ENCODE peak calls at places on chromosomes 11 and 22, in nine cellular contexts. I is mucosa of descending colon, S is lower lobe of right lung, U is AG10803, M is HepG2, Y is A549, B is cardiac muscle cell, R is body of pancreas, A is HCT116. E is an unnamed sample.

GRCh38 chr11:45931739-45932138 is 9.3 kb downstream of the LARGE2 start:
- DNase-seq in Y (no peak), A (no peak), M (no peak), B (no peak), S (no peak), U (no peak), I (no peak), R (no peak), E (no peak)

GRCh38 chr11:126546694-126547093 is 191.2 kb downstream of the ST3GAL4 start:
- DNase-seq in U (no peak), A (no peak), B (no peak), I (no peak), R (no peak), S (no peak), M (no peak), Y (no peak), E (no peak)

GRCh38 chr11:66142370-66143263 is 72.5 kb downstream of the PACS1 start:
- DNase-seq in U (peak), B (no peak), S (no peak), Y (peak), A (peak), I (no peak), M (peak), R (no peak), E (no peak)

GRCh38 chr11:22554221-22554620 is 71.4 kb downstream of the FANCF start:
- DNase-seq in S (no peak), A (no peak), R (no peak), Y (no peak), M (no peak), U (no peak), B (no peak), I (no peak), E (no peak)

GRCh38 chr11:12201016-12201985 is 90.9 kb downstream of the MICAL2 start:
- DNase-seq in M (peak), S (no peak), A (no peak), Y (peak), R (peak), U (peak), B (peak), I (no peak), E (no peak)

GRCh38 chr11:27770576-27770975 is 70.3 kb upstream of the BDNF start:
- DNase-seq in R (no peak), B (no peak), M (no peak), Y (peak), I (no peak), U (no peak), S (no peak), A (peak), E (no peak)

GRCh38 chr11:114684636-114685035 is 6.3 kb downstream of the NXPE2 start:
- DNase-seq in B (no peak), I (no peak), M (no peak), U (no peak), A (no peak), R (no peak), S (no peak), Y (no peak), E (no peak)

GRCh38 chr11:119377112-119377901 is 4.2 kb downstream of the USP2 start:
- DNase-seq in A (no peak), B (no peak), S (no peak), M (no peak), R (no peak), Y (no peak), U (no peak), I (no peak), E (no peak)

GRCh38 chr11:123272565-123272964 is 77.5 kb upstream of the CLMP start:
- DNase-seq in Y (no peak), R (no peak), I (no peak), U (peak), S (no peak), M (no peak), B (no peak), A (no peak), E (no peak)

GRCh38 chr11:44443836-44444769 is 121.4 kb upstream of the CD82 start:
- DNase-seq in M (no peak), Y (peak), S (no peak), R (no peak), I (no peak), B (no peak), A (no peak), U (no peak), E (no peak)

GRCh38 chr11:122656631-122657101 is 1.1 kb downstream of the UBASH3B start:
- DNase-seq in U (no peak), M (no peak), B (peak), S (peak), I (peak), A (no peak), R (peak), Y (peak), E (no peak)

GRCh38 chr11:35237860-35238715 is 99.1 kb downstream of the CD44 start:
- DNase-seq in A (peak), Y (peak), B (peak), U (no peak), S (no peak), R (peak), M (peak), I (no peak), E (no peak)

GRCh38 chr22:36027960-36028645 is 521 bp downstream of the RBFOX2 start:
- DNase-seq in U (no peak), I (peak), R (peak), S (no peak), Y (no peak), A (no peak), B (peak), M (no peak), E (no peak)

GRCh38 chr22:39526736-39527171 is 5.8 kb downstream of the RPS19BP1 start:
- DNase-seq in Y (no peak), R (no peak), U (no peak), I (peak), A (no peak), S (peak), B (no peak), M (no peak), E (no peak)

GRCh38 chr22:45672564-45673481 is 1.2 kb downstream of the ATXN10 start:
- DNase-seq in R (no peak), U (no peak), Y (no peak), B (no peak), A (no peak), S (no peak), M (no peak), I (no peak), E (no peak)

GRCh38 chr11:112394304-112394703 is 133.6 kb upstream of the PLET1 start:
- DNase-seq in A (no peak), I (no peak), S (no peak), U (no peak), Y (no peak), M (no peak), B (no peak), R (no peak), E (no peak)

GRCh38 chr11:93784935-93785360 is 866 bp downstream of the MED17 start:
- DNase-seq in Y (no peak), S (no peak), R (no peak), A (peak), I (no peak), B (peak), U (no peak), M (no peak), E (no peak)

GRCh38 chr11:93783767-93784151 is 323 bp upstream of the MED17 start:
- DNase-seq in I (no peak), R (no peak), U (no peak), Y (no peak), B (no peak), M (no peak), S (no peak), A (no peak), E (no peak)

GRCh38 chr11:93783362-93783761 is 720 bp upstream of the MED17 start:
- DNase-seq in Y (no peak), M (no peak), B (no peak), U (no peak), I (no peak), R (no peak), A (no peak), S (no peak), E (no peak)

DNA sequence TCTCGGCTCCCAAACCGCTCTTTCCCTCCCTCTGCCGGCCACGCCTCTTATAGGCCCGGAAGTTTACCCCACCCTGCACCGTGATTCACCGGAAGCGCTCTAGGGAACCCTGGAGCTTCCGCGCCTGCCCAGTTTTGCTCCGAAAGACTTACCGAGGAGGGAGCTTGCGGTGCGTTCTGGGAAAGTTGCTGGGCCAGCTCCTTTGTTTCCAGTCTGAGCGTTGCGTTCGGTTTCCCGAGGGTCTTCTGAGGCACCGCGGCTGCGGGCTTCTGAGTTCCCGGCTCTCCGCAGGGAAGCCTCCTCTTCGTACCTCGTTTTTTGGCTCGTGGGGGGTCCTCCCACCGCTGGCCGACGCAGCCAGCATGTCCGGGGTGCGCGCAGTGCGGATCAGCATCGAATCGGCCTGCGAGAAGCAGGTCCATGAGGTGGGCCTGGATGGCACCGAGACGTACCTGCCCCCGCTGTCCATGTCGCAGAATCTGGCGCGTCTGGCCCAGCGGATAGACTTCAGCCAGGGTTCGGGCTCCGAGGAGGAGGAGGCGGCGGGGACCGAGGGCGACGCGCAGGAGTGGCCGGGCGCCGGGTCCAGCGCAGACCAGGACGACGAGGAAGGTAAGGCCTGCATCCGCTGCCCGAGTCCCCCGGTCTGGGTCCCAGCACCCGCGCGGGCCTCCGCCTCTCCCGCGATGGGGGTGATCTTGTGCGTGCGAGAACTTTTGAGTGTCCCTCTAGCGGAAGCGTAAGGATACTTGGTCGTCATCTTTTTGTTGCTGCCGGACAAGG is at the start of gene MED17:
- DNase-seq in M (peak), I (peak), Y (peak), S (peak), U (peak), R (peak), B (peak), A (peak), E (peak)
- TF ChIP-seq CTCF in M (peak), I (peak), Y (peak), S (peak), U (peak), R (peak), B (peak), A (peak), E (peak)

DNA sequence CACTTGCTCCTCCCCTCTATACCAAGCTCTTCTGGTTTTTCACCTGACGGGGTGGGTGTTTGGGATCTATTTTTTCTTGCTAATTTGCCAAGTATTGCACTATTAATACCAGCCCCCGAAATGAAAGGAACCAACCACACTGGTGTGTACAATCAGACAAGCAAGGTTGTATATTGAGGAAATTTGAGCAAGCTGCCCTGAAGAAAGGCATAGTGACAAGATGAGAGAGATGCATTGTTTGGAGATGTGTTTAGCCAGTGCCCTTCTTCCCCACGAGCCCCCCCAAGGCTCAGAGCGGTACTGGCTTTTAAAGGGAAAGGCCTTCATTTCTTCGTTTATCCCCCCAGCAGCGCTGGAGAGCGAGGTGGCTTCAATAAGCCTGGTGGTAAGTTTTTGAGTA is 15.2 kb upstream of the GAS2L1 start:
- DNase-seq in Y (no peak), B (no peak), S (no peak), A (no peak), I (no peak), M (no peak), U (no peak), R (no peak), E (no peak)
- TF ChIP-seq CTCF in Y (no peak), B (no peak), S (no peak), A (peak), I (no peak), M (no peak), U (no peak), R (no peak), E (no peak)

GRCh38 chr22:43955883-43956286 is 643 bp downstream of the SAMM50 start:
- DNase-seq in S (no peak), Y (no peak), R (no peak), U (peak), B (no peak), A (no peak), M (no peak), I (no peak), E (no peak)

GRCh38 chr22:43956383-43956782 is 1.1 kb downstream of the SAMM50 start:
- DNase-seq in Y (no peak), I (no peak), U (no peak), S (no peak), A (no peak), R (no peak), M (peak), B (no peak), E (no peak)

GRCh38 chr22:43953988-43954771 is 1.1 kb upstream of the SAMM50 start:
- DNase-seq in B (no peak), S (no peak), I (no peak), A (no peak), U (no peak), R (no peak), Y (no peak), M (no peak), E (no peak)

GRCh38 chr22:43956805-43957463 is 1.7 kb downstream of the SAMM50 start:
- DNase-seq in A (no peak), B (no peak), M (peak), S (no peak), Y (no peak), R (no peak), I (no peak), U (no peak), E (no peak)

GRCh38 chr22:43955040-43955882 is at the start of gene SAMM50:
- DNase-seq in U (peak), M (peak), R (peak), B (peak), I (peak), Y (peak), S (peak), A (peak), E (peak)
- TF ChIP-seq CTCF in U (no peak), M (no peak), R (no peak), B (no peak), I (no peak), Y (no peak), S (no peak), A (no peak), E (no peak)

DNA sequence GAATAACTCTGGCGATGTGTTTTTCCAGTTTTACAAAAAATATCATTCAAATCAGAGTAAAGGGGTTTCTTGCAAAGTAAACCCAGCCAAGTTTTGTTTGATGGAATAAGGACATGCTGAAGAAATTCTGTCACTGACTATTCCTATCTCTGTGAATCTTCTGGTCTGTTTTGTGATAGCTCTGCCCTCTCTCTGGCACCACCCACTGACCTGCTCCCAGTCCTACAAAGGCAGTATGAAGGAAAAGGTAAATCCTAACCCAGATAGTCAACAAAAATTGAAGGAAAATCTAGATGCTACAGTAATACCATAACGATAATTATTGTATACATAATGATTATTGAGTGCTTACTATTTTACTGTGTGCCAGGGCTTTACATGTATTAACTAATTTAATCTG is 76.3 kb upstream of the TP53AIP1 start:
- DNase-seq in S (no peak), I (no peak), B (no peak), R (no peak), U (no peak), A (no peak), M (no peak), Y (no peak), E (no peak)
- TF ChIP-seq CTCF in S (no peak), I (peak), B (no peak), R (peak), U (no peak), A (peak), M (no peak), Y (no peak), E (peak)

GRCh38 chr11:70087446-70088167 is 9.5 kb downstream of the ANO1 start:
- DNase-seq in B (no peak), M (no peak), A (no peak), U (no peak), Y (no peak), S (no peak), I (no peak), R (no peak), E (no peak)
- TF ChIP-seq CTCF in B (no peak), M (peak), A (no peak), U (no peak), Y (no peak), S (no peak), I (no peak), R (no peak), E (no peak)